ENCODE peak calls at places on chromosome 14, in eight cellular contexts. X is body of pancreas, A is vagina, Z is sigmoid colon, N is heart left ventricle, U is transverse colon, G is endothelial cell of umbilical vein, M is HCT116. K is an unnamed sample.

GRCh38 chr14:20811994-20812393 is 9.3 kb upstream of the RNASE1 start:
- DNase-seq in U (peak; percentile 49), Z (no peak), A (no peak), X (peak; percentile 45), M (no peak), G (peak; percentile 12), N (no peak), K (peak; percentile 58)

GRCh38 chr14:69928111-69928523 is 48.9 kb downstream of the SMOC1 start:
- DNase-seq in Z (no peak), G (peak; percentile 82), U (no peak), M (no peak), A (no peak), X (no peak), N (no peak), K (no peak)

GRCh38 chr14:89445252-89445973 is 28.4 kb upstream of the FOXN3 start:
- DNase-seq in G (no peak), A (no peak), M (no peak), X (no peak), N (no peak), U (no peak), Z (peak; percentile 33), K (no peak)

GRCh38 chr14:58746261-58746660 is 108.5 kb downstream of the DACT1 start:
- DNase-seq in U (no peak), G (no peak), M (peak; percentile 69), N (no peak), Z (no peak), X (no peak), A (no peak), K (peak; percentile 48)

GRCh38 chr14:90454041-90455000 is 57.5 kb downstream of the CALM1 start:
- DNase-seq in N (peak; percentile 88), Z (peak; percentile 91), A (no peak), X (peak; percentile 85), U (peak; percentile 88), M (peak; percentile 57), G (peak; percentile 95), K (peak; percentile 90)

GRCh38 chr14:104881369-104881979 is 16.4 kb downstream of the CEP170B start:
- DNase-seq in A (no peak), X (no peak), N (peak; percentile 68), G (no peak), Z (no peak), M (no peak), U (no peak), K (no peak)

GRCh38 chr14:68637106-68638021 is 155.5 kb downstream of the ZFP36L1 start:
- DNase-seq in X (no peak), M (no peak), Z (peak; percentile 85), A (peak; percentile 92), N (peak; percentile 73), G (no peak), U (no peak), K (no peak)

GRCh38 chr14:85934886-85935254 is 404.9 kb downstream of the FLRT2 start:
- DNase-seq in U (no peak), M (no peak), N (no peak), X (no peak), Z (no peak), A (no peak), G (no peak), K (no peak)

GRCh38 chr14:90488256-90488655 is 91.4 kb downstream of the CALM1 start:
- DNase-seq in X (no peak), Z (no peak), G (no peak), N (no peak), U (no peak), M (no peak), A (no peak), K (no peak)

GRCh38 chr14:103308717-103309616 is 25.1 kb upstream of the EIF5 start:
- DNase-seq in G (no peak), A (no peak), N (no peak), X (no peak), Z (no peak), U (no peak), M (no peak), K (no peak)

GRCh38 chr14:102323102-102323501 is 3.6 kb downstream of the ZNF839 start:
- DNase-seq in Z (peak; percentile 81), U (peak; percentile 56), N (peak; percentile 56), M (peak; percentile 59), A (no peak), X (peak; percentile 70), G (peak; percentile 71), K (peak; percentile 25)

GRCh38 chr14:50542941-50543418 is 10.6 kb upstream of the MAP4K5 start:
- DNase-seq in X (peak; percentile 52), N (no peak), G (peak; percentile 68), M (peak; percentile 51), A (no peak), U (peak; percentile 20), Z (no peak), K (peak; percentile 28)

GRCh38 chr14:105025429-105025828 is 4.5 kb upstream of the CDCA4 start:
- DNase-seq in U (no peak), M (no peak), N (no peak), Z (no peak), A (no peak), G (no peak), X (no peak), K (no peak)

GRCh38 chr14:36238666-36239363 is 62.3 kb upstream of the PTCSC3 start:
- DNase-seq in M (no peak), N (no peak), Z (no peak), U (no peak), A (no peak), X (no peak), G (no peak), K (no peak)

GRCh38 chr14:101193126-101193844 is 289.8 kb upstream of the RTL1 start:
- DNase-seq in G (no peak), A (peak; percentile 79), U (no peak), X (peak; percentile 3), N (no peak), M (no peak), Z (peak; percentile 29), K (no peak)

GRCh38 chr14:72420749-72421452 is 473.0 kb downstream of the DPF3 start:
- DNase-seq in X (peak; percentile 70), U (peak; percentile 74), Z (peak; percentile 78), G (peak; percentile 65), A (no peak), M (peak; percentile 53), N (peak; percentile 62), K (peak; percentile 80)

GRCh38 chr14:61927521-61927920 is 165.3 kb downstream of the SNAPC1 start:
- DNase-seq in X (no peak), M (no peak), A (no peak), U (no peak), G (no peak), Z (no peak), N (no peak), K (no peak)

GRCh38 chr14:87351007-87351406 is 642.0 kb downstream of the GALC start:
- DNase-seq in N (no peak), Z (no peak), U (no peak), G (no peak), X (no peak), A (no peak), M (no peak), K (no peak)

GRCh38 chr14:81366884-81367283 is 33.2 kb downstream of the STON2 start:
- DNase-seq in G (no peak), U (no peak), M (no peak), N (no peak), X (no peak), Z (no peak), A (no peak), K (no peak)

GRCh38 chr14:52660325-52660724 is 35.0 kb downstream of the ERO1A start:
- DNase-seq in U (no peak), G (no peak), Z (no peak), X (no peak), M (no peak), N (no peak), A (no peak), K (no peak)

GRCh38 chr14:73591690-73592448 is at the start of gene ACOT4:
- DNase-seq in G (no peak), N (peak; percentile 37), Z (peak; percentile 58), U (peak; percentile 56), M (no peak), X (peak; percentile 52), A (no peak), K (peak; percentile 67)

GRCh38 chr14:94009767-94010166 is 12.7 kb downstream of the CCDC197 start:
- DNase-seq in X (no peak), M (no peak), Z (no peak), G (no peak), A (no peak), N (no peak), U (no peak), K (no peak)

DNA sequence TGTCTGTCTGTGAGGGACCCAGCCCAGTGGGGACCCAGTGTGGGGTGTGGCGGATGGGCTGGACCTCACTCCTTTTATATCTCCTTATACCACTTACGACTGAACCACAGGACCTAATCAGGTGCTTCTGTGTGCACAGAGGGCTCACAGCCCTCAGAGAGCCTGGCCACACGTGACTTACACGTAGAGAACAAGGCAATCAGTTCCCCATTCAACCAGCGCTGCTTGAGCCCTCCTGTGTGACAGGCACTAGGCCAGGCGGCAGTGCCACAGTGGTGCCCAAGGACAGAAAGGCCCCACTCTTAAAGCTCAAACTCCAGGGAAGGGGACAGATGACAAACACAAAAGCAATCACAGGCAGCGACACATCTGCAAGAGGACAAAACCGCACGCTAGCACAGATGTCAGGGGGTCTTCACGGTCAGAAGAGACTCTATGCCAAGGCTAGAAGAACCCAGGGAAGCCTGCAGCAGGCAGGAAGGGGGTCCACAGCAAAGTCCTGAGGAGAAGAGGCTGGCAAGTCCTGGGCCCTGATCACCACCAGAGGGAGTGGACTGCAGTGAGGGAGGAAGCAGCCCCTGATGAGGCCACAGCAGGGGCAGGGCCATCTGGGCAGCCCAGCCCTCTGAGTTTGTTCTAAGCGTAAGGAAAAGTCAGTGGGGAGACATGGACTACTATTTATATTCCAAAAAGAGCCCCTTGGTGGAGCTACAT is 39.3 kb downstream of the SETD3 start:
- DNase-seq in G (no peak), M (no peak), X (no peak), N (no peak), Z (no peak), U (no peak), A (no peak), K (no peak)
- TF ChIP-seq CTCF in G (peak; percentile 18), M (no peak), X (no peak), N (no peak), Z (no peak), U (no peak), A (no peak), K (no peak)

GRCh38 chr14:96762650-96763049 is 34.5 kb upstream of the VRK1 start:
- DNase-seq in U (no peak), N (no peak), G (peak; percentile 77), A (no peak), M (peak; percentile 80), X (no peak), Z (no peak), K (no peak)
- H3K4me3 ChIP-seq in U (no peak overlapping the region), N (no peak overlapping the region), G (no peak overlapping the region), A (no peak overlapping the region), M (peak overlapping the region; percentile 19), X (no peak overlapping the region), Z (no peak overlapping the region), K (no peak overlapping the region)

GRCh38 chr14:76958975-76959710 is 69.4 kb downstream of the IRF2BPL start:
- DNase-seq in G (peak; percentile 67), U (no peak), X (no peak), N (peak; percentile 85), A (no peak), M (peak; percentile 64), Z (peak; percentile 91), K (no peak)
- TF ChIP-seq POLR2A in G (no peak), U (no peak), X (no peak), N (no peak), A (no peak), M (no peak), Z (no peak), K (no peak)

DNA sequence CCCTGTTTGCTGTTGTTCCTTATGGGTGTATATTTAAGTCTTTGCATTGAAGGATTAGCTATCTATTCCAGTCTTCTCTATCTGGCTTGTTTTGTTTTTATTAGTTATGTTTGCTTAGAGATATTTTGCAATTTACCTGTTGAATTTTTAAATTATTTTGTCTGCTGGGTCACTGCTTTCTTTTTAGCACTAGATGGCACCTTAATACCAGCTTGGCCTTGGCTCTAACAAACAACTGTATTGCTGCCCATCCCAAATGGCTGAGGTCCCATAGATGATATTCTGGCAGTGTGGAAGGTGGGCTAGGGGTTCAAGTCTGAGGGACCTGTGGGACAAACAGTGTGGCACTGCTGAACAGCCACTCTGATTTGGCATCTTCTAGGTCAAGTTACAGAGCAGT is 144.0 kb upstream of the FBXO33 start:
- DNase-seq in X (no peak), U (no peak), M (no peak), A (no peak), G (no peak), N (no peak), Z (no peak), K (no peak)
- TF ChIP-seq CTCF in X (no peak), U (no peak), M (peak; percentile 7), A (no peak), G (no peak), N (no peak), Z (no peak), K (no peak)

K was measured in Peyer's patch.